ENCODE peak calls at places on chromosomes 12 and 14, in five cellular contexts. One of them, this sample, is unnamed.

GRCh38 chr12:75908961-75909699 is 122.4 kb downstream of the PHLDA1 start:
- DNase-seq in GOT3: no peak
- DNase-seq in MM.1S: no peak
- DNase-seq in NCI-H1417: no peak
- DNase-seq in NCI-H2107: no peak
- DNase-seq in this sample: no peak

GRCh38 chr12:121465921-121466799 is 66.2 kb downstream of the RNF34 start:
- DNase-seq in GOT3: no peak
- DNase-seq in MM.1S: no peak
- DNase-seq in NCI-H1417: no peak
- DNase-seq in NCI-H2107: no peak
- DNase-seq in this sample: peak; percentile 66

GRCh38 chr12:57772429-57773322 is at the start of gene EEF1AKMT3:
- DNase-seq in GOT3: peak; percentile 100
- DNase-seq in MM.1S: peak; percentile 33
- DNase-seq in NCI-H1417: peak; percentile 59
- DNase-seq in NCI-H2107: no peak
- DNase-seq in this sample: peak; percentile 51

GRCh38 chr12:39807043-39807442 is 187.4 kb upstream of the ABCD2 start:
- DNase-seq in GOT3: no peak
- DNase-seq in MM.1S: no peak
- DNase-seq in NCI-H1417: no peak
- DNase-seq in NCI-H2107: no peak
- DNase-seq in this sample: peak; percentile 3

GRCh38 chr12:52254965-52255751 is 19.3 kb upstream of the KRT86 start:
- DNase-seq in GOT3: no peak
- DNase-seq in MM.1S: no peak
- DNase-seq in NCI-H1417: no peak
- DNase-seq in NCI-H2107: no peak
- DNase-seq in this sample: no peak

GRCh38 chr12:25319233-25319984 is 68.7 kb upstream of the KRAS start:
- DNase-seq in GOT3: no peak
- DNase-seq in MM.1S: no peak
- DNase-seq in NCI-H1417: no peak
- DNase-seq in NCI-H2107: no peak
- DNase-seq in this sample: no peak

GRCh38 chr14:72615511-72616121 is 278.3 kb downstream of the DPF3 start:
- DNase-seq in GOT3: no peak
- DNase-seq in MM.1S: no peak
- DNase-seq in NCI-H1417: no peak
- DNase-seq in NCI-H2107: no peak
- DNase-seq in this sample: no peak

GRCh38 chr12:94832780-94833760 is 170.4 kb downstream of the NDUFA12 start:
- DNase-seq in GOT3: no peak
- DNase-seq in MM.1S: no peak
- DNase-seq in NCI-H1417: peak; percentile 96
- DNase-seq in NCI-H2107: peak; percentile 84
- DNase-seq in this sample: no peak

GRCh38 chr12:67482751-67483661 is 165.5 kb upstream of the DYRK2 start:
- DNase-seq in GOT3: no peak
- DNase-seq in MM.1S: peak; percentile 95
- DNase-seq in NCI-H1417: peak; percentile 52
- DNase-seq in NCI-H2107: no peak
- DNase-seq in this sample: no peak

GRCh38 chr14:98069712-98070133 is 1202.3 kb downstream of the BCL11B start:
- DNase-seq in GOT3: no peak
- DNase-seq in MM.1S: no peak
- DNase-seq in NCI-H1417: no peak
- DNase-seq in NCI-H2107: no peak
- DNase-seq in this sample: no peak

GRCh38 chr12:125061229-125061628 is 4.0 kb upstream of the AACS start:
- DNase-seq in GOT3: no peak
- DNase-seq in MM.1S: no peak
- DNase-seq in NCI-H1417: no peak
- DNase-seq in NCI-H2107: no peak
- DNase-seq in this sample: no peak

This sample was measured in germinal center.